ENCODE peak calls at places on chromosomes 16 and 17, in eight cellular contexts. W, F, B, R, U, P, J and X are unnamed samples. For H3K27me3, the result is how much of the 10 kb centered on the place peaks cover.

GRCh38 chr17:14396542-14396941 is 95.7 kb downstream of the HS3ST3B1 start:
- DNase-seq in W (no peak), F (no peak), B (no peak), R (no peak), U (no peak), P (no peak), J (peak), X (no peak)

GRCh38 chr17:76260220-76260619 is 4.9 kb upstream of the UBALD2 start:
- DNase-seq in W (no peak), F (no peak), B (peak), R (peak), U (no peak), P (no peak), J (no peak), X (no peak)

GRCh38 chr16:88306860-88307545 is 75.8 kb upstream of the ZNF469 start:
- DNase-seq in W (peak), F (no peak), B (no peak), R (peak), U (peak), P (peak), J (peak), X (no peak)

GRCh38 chr17:81037783-81038733 is 3.1 kb downstream of the BAIAP2 start:
- DNase-seq in W (peak), F (peak), B (no peak), R (peak), U (no peak), P (no peak), J (peak), X (peak)

GRCh38 chr17:77499699-77500435 is 359.1 kb downstream of the SEC14L1 start:
- DNase-seq in W (no peak), F (no peak), B (no peak), R (peak), U (peak), P (no peak), J (peak), X (no peak)

GRCh38 chr17:27630607-27631408 is at the start of gene LGALS9:
- DNase-seq in W (peak), F (peak), B (peak), R (no peak), U (no peak), P (no peak), J (no peak), X (peak)

GRCh38 chr17:64063766-64064224 is 43.4 kb upstream of the ICAM2 start:
- DNase-seq in W (peak), F (peak), B (peak), R (peak), U (peak), P (peak), J (peak), X (peak)

GRCh38 chr17:43634681-43635125 is 27.0 kb downstream of the MEOX1 start:
- DNase-seq in W (no peak), F (no peak), B (no peak), R (no peak), U (no peak), P (peak), J (no peak), X (peak)

GRCh38 chr17:10186771-10187425 is 11.5 kb downstream of the GAS7 start:
- DNase-seq in W (no peak), F (no peak), B (no peak), R (no peak), U (peak), P (no peak), J (no peak), X (no peak)

GRCh38 chr17:6591599-6592158 is 35.3 kb upstream of the PITPNM3 start:
- DNase-seq in W (peak), F (no peak), B (no peak), R (no peak), U (no peak), P (peak), J (no peak), X (no peak)

GRCh38 chr17:74153821-74154430 is 49.6 kb upstream of the RPL38 start:
- DNase-seq in W (no peak), F (no peak), B (no peak), R (no peak), U (no peak), P (no peak), J (no peak), X (no peak)

GRCh38 chr17:3812284-3812683 is 11.3 kb upstream of the ITGAE start:
- DNase-seq in W (no peak), F (no peak), B (no peak), R (no peak), U (no peak), P (no peak), J (no peak), X (no peak)

GRCh38 chr17:77723909-77724875 is 234.3 kb upstream of the TNRC6C start:
- DNase-seq in W (no peak), F (no peak), B (no peak), R (no peak), U (no peak), P (no peak), J (no peak), X (no peak)

GRCh38 chr16:90015586-90016338 is 3.5 kb downstream of the DBNDD1 start:
- DNase-seq in W (no peak), F (no peak), B (no peak), R (no peak), U (no peak), P (no peak), J (peak), X (no peak)

GRCh38 chr16:80362816-80363215 is 178.0 kb upstream of the DYNLRB2 start:
- DNase-seq in W (no peak), F (no peak), B (no peak), R (no peak), U (no peak), P (no peak), J (no peak), X (no peak)

DNA sequence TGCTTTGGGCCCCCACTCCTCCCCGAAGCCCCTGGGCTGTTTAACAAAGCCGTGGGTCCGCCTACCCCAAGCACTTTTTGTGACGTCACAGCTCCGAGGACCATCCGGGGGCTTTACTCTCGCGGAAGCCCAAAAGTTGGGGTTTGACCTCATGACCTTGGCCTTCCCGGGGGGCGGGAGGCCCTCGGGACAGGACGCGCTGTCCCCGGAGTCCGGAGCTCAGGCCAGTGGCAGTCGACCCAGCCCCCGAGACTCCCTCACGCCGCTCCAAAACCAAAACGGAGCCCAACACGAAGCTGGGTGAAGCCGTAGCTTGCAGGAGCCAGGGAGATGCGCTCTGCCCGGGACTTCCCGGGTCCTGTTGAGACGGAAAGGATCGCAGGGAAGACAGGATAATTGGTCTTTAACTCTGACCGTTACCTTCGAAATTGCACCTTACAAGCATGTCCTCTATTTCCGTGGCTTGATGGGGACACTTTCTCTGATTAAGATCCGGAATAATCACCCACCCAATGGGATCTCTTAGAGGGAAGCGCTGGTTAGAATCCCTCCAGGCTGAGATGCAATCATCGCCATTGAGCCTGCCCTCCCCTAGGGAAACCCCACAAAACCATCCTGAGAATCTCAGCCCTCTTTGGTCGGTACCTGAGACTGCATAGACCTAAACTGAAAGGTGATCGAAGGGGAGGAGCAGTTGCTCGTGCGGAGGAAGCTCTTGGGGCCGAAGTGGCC is 4.9 kb upstream of the SOX9 start:
- DNase-seq in W (no peak), F (no peak), B (no peak), R (no peak), U (no peak), P (no peak), J (no peak), X (no peak)
- H3K27me3 ChIP-seq in W (half or more), F (under half), B (under half), R (under half), U (under half), P (under half), J (under half), X (under half)

DNA sequence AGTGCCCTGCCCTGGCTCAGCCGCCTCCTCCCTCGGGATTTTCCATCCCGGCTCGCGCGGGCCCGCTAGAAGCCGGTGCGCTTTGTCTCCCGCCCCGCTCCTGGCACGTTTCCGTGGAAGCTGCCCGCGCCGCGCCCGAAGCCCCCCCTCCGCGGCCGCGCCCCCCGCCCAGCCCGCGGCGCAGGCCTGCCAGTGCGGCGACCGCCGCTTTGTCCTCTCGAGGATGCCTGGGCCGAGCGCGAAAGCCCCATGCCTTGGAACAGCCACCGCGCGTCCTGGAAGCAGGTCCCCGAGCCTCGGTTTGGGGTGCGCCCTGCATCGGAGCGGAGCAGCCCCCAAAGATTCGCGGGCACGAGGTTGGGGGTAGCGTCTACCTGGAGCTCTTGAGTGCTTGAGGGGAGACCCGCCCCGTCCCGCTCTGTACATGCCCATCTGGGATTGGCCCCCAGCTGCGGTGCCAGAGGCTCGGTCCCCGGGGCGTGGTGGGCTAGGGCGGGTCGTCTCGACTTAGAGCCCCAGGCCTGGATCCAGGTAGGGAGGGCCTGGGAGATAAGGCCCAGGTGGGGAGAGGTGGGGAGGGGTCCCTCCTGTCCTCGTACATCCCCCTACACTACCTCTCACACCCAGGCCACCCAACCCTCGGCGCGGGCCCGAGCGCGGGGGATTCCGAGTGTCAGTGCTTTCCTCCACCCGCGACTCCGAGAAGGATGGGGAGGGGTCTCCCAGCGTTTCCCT is 1.2 kb downstream of the SMPD3 start:
- DNase-seq in W (no peak), F (no peak), B (no peak), R (no peak), U (no peak), P (no peak), J (no peak), X (no peak)
- H3K4me3 ChIP-seq in W (no peak), F (peak), B (peak), R (no peak), U (no peak), P (no peak), J (no peak), X (no peak)

DNA sequence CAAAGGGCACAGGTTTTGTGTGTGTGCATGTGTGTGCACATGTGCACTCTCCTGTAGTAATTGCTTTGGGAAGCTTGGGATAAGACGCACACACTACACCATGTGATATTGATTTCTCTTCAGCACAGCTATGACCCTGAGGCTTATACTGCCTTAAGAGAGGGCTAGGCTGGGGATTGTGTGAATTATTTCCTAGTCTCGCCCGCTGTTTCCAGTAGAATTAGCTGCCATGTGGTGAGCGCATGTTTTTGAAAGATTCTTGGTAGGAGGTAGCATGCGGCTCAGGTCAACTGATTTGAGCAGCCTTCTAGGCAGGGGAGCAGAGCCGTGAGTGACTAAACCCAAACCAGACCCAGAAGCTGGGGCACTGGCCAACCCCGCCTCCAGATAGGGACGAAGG is 61.2 kb upstream of the ELAC2 start:
- DNase-seq in W (no peak), F (no peak), B (no peak), R (no peak), U (no peak), P (no peak), J (no peak), X (no peak)
- H3K27me3 ChIP-seq in W (under half), F (under half), B (under half), R (under half), U (under half), P (under half), J (under half), X (under half)

DNA sequence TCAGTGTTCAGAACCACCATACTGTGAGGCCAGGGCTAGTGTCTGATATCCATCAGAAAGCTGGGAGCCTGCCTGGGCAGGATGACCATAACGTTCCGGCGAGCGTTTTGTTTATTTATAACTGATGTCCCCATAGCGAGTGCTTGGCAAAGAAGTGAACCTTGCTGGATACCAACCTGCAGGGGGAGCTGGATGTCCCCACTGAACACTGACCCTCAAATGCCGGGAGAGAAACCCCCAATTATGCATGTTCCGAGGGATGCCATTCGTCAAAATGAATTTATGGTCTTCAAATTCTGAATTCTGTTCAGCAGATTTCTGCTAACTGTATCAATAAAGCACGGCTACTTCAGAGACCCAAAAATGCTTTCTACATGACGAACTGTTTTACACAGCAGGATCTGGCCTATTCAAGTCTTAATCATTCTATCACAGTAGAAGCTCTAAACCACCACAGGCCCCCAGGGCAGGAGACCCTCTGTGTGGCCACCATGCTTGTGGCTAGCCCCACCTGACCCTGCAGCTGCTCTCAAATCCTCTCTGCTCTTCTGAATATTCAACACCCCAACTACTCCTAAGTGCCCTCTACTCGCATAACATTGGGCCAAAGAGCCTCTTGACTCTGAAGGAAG is 15.2 kb downstream of the MED24 start:
- DNase-seq in W (peak), F (peak), B (no peak), R (peak), U (peak), P (peak), J (peak), X (peak)
- H3K4me3 ChIP-seq in W (no peak), F (no peak), B (no peak), R (peak), U (no peak), P (no peak), J (no peak), X (no peak)

GRCh38 chr17:36911007-36911406 is 26.3 kb upstream of the LHX1 start:
- DNase-seq in W (no peak), F (no peak), B (no peak), R (no peak), U (no peak), P (no peak), J (no peak), X (no peak)
- H3K27me3 ChIP-seq in W (under half), F (under half), B (under half), R (under half), U (under half), P (under half), J (under half), X (under half)

GRCh38 chr17:35879748-35880654 is at the start of gene CCL5:
- DNase-seq in W (no peak), F (no peak), B (peak), R (no peak), U (no peak), P (no peak), J (no peak), X (no peak)
- H3K4me3 ChIP-seq in W (no peak), F (peak), B (no peak), R (no peak), U (no peak), P (no peak), J (no peak), X (no peak)

DNA sequence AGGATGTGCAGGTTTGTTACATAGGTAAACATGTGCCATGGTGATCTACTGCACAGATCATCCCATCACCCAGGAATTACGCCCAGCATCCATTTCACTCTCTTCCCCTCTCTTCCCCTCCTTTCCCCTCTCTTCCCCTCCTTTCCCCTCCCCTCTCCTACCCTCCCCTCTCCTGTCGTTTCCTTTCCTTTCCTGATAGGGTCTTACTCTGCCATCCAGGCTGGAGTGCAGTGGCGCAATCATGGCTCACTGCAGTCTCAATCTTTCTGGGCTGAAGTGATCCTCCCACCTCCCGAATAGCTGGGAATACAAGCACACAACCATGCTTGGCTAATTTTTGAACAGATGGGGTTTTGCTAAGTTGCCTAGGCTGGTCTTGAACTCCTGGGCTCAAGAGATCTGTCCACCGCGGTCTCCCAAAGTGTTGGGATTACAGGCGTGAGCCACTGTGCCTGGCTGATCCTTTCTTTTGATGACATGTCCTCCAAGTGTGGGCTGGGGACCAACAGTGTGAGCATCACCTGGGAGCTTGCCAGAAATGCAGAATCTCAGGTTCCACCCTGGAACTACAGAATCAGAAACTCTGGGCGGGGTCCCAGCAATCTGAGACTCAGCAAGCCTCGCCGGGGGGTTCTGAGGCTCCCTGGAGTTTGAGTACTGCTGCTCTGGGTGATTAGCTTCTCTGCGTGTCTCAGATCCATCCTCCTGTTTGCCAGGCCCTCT is 10.8 kb downstream of the ATP2C2 start:
- DNase-seq in W (no peak), F (no peak), B (no peak), R (no peak), U (peak), P (no peak), J (peak), X (no peak)
- H3K27me3 ChIP-seq in W (under half), F (under half), B (under half), R (under half), U (under half), P (under half), J (under half), X (under half)

GRCh38 chr17:35184274-35184673 is 9.9 kb downstream of the SLC35G3 start:
- DNase-seq in W (no peak), F (no peak), B (no peak), R (no peak), U (no peak), P (no peak), J (no peak), X (no peak)

GRCh38 chr17:35189291-35189690 is 4.9 kb downstream of the SLC35G3 start:
- DNase-seq in W (no peak), F (no peak), B (no peak), R (no peak), U (no peak), P (no peak), J (peak), X (no peak)

GRCh38 chr17:35188111-35188510 is 6.1 kb downstream of the SLC35G3 start:
- DNase-seq in W (no peak), F (no peak), B (no peak), R (no peak), U (no peak), P (no peak), J (no peak), X (no peak)

GRCh38 chr17:35185849-35186248 is 8.3 kb downstream of the SLC35G3 start:
- DNase-seq in W (no peak), F (no peak), B (no peak), R (no peak), U (no peak), P (no peak), J (no peak), X (no peak)

DNA sequence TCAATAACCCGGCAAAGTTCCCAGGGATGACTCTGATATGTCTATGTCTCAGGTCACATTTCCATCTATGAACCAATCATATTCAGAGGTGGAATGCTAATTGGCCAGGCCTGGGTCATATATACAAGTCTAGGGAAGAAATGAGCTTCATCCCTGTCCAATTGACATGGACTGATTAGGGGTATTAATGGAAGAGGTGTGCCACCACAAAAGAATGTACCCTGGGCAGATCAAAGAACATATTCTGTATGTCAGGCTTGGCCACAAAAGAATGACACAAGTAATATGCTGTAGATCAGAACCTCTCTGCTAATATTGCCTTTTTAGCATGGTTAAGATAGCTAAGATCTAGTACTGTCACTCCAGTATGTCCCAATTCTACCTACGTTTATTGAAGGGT is 6.7 kb downstream of the SLC35G3 start:
- DNase-seq in W (no peak), F (no peak), B (no peak), R (no peak), U (no peak), P (no peak), J (no peak), X (no peak)
- H3K4me3 ChIP-seq in W (no peak), F (no peak), B (no peak), R (no peak), U (no peak), P (no peak), J (no peak), X (no peak)

DNA sequence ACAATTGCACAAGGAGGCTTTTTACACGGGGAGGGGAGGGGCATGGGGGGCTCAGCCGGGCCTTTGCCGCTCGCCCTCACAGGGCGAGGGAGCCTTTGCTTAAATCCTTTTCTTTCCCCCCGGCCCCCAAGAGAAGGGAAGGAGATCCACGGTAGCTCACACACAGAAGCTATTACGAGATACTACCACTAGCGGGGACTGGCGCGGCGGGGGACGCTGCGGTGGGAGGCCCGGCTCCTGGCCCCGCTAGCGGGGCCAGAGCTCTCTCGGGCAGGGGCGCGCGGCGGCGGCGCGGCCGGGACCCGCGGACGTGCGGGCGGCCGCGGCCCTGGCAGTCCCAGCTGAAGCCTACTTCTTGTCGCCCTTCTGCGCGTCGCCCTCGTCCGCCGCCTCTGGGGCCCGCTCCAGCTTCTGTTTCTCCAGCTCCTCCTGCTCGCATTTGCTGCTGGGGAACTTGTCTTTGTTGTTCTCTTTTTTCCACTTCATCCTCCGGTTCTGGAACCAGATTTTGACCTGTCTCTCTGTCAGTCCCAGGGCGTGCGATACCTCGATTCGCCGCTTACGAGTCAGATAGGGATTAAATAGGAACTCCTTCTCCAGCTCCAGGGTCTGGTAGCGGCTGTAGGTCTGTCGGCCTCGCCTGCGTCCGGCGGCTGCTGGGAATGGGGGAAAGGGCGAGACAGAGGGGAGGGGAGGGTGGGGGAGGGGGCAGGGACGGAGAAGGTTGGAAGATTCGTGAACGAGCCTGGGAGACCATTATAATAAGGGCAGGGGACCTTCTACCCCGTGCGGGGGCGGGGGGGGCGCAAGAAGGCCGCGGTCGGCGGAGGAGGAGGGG is 2.0 kb downstream of the HOXB8 start:
- DNase-seq in W (peak), F (no peak), B (peak), R (no peak), U (peak), P (peak), J (no peak), X (no peak)
- H3K27me3 ChIP-seq in W (under half), F (under half), B (half or more), R (half or more), U (under half), P (under half), J (half or more), X (half or more)